ENCODE peak calls at places on chromosome 22, in four cellular contexts. L, G, K and D are unnamed samples.

GRCh38 chr22:26648011-26648497 is 9.3 kb upstream of the MIAT start:
- DNase-seq in L (peak), G (no peak), K (no peak), D (no peak)

GRCh38 chr22:48369789-48370507 is 1457.7 kb downstream of the BRD1 start:
- DNase-seq in L (peak), G (no peak), K (peak), D (no peak)

GRCh38 chr22:46846832-46847355 is 84.4 kb downstream of the TBC1D22A start:
- DNase-seq in G (no peak), K (no peak), L (no peak), D (no peak)

GRCh38 chr22:36116127-36116526 is 44.4 kb downstream of the APOL3 start:
- DNase-seq in G (no peak), K (no peak), L (no peak), D (no peak)

GRCh38 chr22:47022075-47022473 is 259.6 kb downstream of the TBC1D22A start:
- DNase-seq in K (peak), G (no peak), L (no peak), D (no peak)

GRCh38 chr22:39514373-39514973 is 5.9 kb upstream of the ATF4 start:
- DNase-seq in L (peak), K (no peak), G (no peak), D (no peak)

GRCh38 chr22:36659762-36660509 is 43.6 kb downstream of the CACNG2 start:
- DNase-seq in K (peak), L (no peak), G (peak), D (no peak)

GRCh38 chr22:19419086-19419463 is 12.5 kb downstream of the HIRA start:
- DNase-seq in K (no peak), L (no peak), G (peak), D (no peak)

GRCh38 chr22:39567135-39567946 is 3.2 kb upstream of the CACNA1I start:
- DNase-seq in L (no peak), G (no peak), K (no peak), D (no peak)

GRCh38 chr22:19039448-19039780 is 82.8 kb downstream of the DGCR2 start:
- DNase-seq in K (no peak), L (no peak), G (no peak), D (no peak)

GRCh38 chr22:30867746-30868662 is 100.6 kb downstream of the MORC2 start:
- DNase-seq in L (no peak), K (no peak), G (peak), D (no peak)

GRCh38 chr22:25057013-25057881 is 104.7 kb downstream of the KIAA1671 start:
- DNase-seq in G (peak), L (peak), K (peak), D (no peak)

GRCh38 chr22:44147821-44148574 is 32.7 kb upstream of the PARVG start:
- DNase-seq in K (no peak), L (peak), G (no peak), D (no peak)

GRCh38 chr22:28018461-28018927 is 99.4 kb upstream of the PITPNB start:
- DNase-seq in K (no peak), L (no peak), G (no peak), D (no peak)

GRCh38 chr22:19121631-19122142 is 525 bp downstream of the DGCR2 start:
- DNase-seq in K (no peak), G (peak), L (peak), D (no peak)

GRCh38 chr22:20569059-20570058 is 61.9 kb downstream of the MED15 start:
- DNase-seq in L (no peak), G (no peak), K (no peak), D (peak)

GRCh38 chr22:30336752-30337460 is 10.2 kb upstream of the TBC1D10A start:
- DNase-seq in L (no peak), K (no peak), G (no peak), D (no peak)

GRCh38 chr22:46571642-46572250 is 34.3 kb upstream of the CELSR1 start:
- DNase-seq in K (no peak), L (no peak), G (no peak), D (no peak)

GRCh38 chr22:49086181-49086580 is 741.5 kb downstream of the BRD1 start:
- DNase-seq in G (no peak), K (no peak), L (no peak), D (no peak)

GRCh38 chr22:20566420-20567260 is 59.2 kb downstream of the MED15 start:
- DNase-seq in K (no peak), G (no peak), L (no peak), D (no peak)

GRCh38 chr22:21876486-21877176 is 9.2 kb upstream of the MAPK1 start:
- DNase-seq in G (peak), K (no peak), L (no peak), D (no peak)

GRCh38 chr22:22124374-22124773 is 120.2 kb upstream of the VPREB1 start:
- DNase-seq in L (no peak), K (no peak), G (no peak), D (no peak)

GRCh38 chr22:46063861-46064235 is 86.5 kb upstream of the PPARA start:
- DNase-seq in G (no peak), L (peak), K (no peak), D (no peak)

GRCh38 chr22:40426671-40427070 is 56.3 kb downstream of the SGSM3 start:
- DNase-seq in G (no peak), L (no peak), K (no peak), D (no peak)

DNA sequence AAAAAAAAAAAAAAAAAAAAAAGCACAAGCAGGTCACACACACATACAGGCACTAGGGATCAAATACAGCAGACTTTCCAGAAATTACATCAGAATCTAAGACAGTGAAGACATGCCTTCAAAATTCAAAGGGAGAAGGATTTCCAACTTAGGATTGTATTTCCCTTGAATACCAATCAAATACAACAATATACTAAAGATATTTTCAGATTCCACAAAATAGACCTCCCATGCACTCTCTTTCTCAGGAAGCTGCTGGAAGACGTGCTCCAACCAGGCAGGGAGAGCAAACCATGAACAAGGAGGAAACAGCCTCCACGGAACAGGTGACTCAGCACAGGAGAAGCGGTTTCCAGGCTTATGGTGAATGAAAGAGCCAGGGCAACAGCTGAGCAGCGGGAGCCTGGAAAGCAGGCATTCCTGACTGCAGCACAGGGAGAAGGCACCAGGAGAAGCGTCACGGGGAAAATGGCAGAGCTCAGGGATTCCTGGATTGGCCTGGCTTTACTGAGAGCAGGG is 32.0 kb downstream of the TMEM184B start:
- DNase-seq in L (peak), G (peak), K (no peak), D (no peak)
- TF ChIP-seq CREM in L (no peak), G (no peak), K (no peak), D (no peak)

GRCh38 chr22:17598318-17598717 is 30.2 kb downstream of the ATP6V1E1 start:
- DNase-seq in L (no peak), K (no peak), G (no peak), D (no peak)
- TF ChIP-seq CREM in L (no peak), K (no peak), G (no peak), D (no peak)

GRCh38 chr22:23180893-23181762 is 819 bp downstream of the BCR start:
- DNase-seq in K (no peak), G (peak), L (no peak), D (no peak)

GRCh38 chr22:23179381-23180294 is 671 bp upstream of the BCR start:
- DNase-seq in L (no peak), G (no peak), K (no peak), D (no peak)

GRCh38 chr22:23181763-23182288 is 1.5 kb downstream of the BCR start:
- DNase-seq in G (no peak), K (no peak), L (no peak), D (no peak)

GRCh38 chr22:23178512-23179254 is 1.6 kb upstream of the BCR start:
- DNase-seq in G (peak), L (peak), K (no peak), D (no peak)

DNA sequence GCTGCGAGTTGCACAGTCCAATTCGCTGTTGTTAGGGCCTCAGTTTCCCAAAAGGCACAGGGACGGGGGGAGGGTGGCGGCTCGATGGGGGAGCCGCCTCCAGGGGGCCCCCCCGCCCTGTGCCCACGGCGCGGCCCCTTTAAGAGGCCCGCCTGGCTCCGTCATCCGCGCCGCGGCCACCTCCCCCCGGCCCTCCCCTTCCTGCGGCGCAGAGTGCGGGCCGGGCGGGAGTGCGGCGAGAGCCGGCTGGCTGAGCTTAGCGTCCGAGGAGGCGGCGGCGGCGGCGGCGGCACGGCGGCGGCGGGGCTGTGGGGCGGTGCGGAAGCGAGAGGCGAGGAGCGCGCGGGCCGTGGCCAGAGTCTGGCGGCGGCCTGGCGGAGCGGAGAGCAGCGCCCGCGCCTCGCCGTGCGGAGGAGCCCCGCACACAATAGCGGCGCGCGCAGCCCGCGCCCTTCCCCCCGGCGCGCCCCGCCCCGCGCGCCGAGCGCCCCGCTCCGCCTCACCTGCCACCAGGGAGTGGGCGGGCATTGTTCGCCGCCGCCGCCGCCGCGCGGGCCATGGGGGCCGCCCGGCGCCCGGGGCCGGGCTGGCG is at the start of gene BCR:
- DNase-seq in L (peak), K (no peak), G (peak), D (no peak)
- TF ChIP-seq CREM in L (no peak), K (no peak), G (no peak), D (no peak)

GRCh38 chr22:42379961-42380537 is 52.2 kb downstream of the NFAM1 start:
- DNase-seq in L (no peak), G (no peak), K (no peak), D (no peak)

GRCh38 chr22:42376721-42377177 is 55.5 kb downstream of the NFAM1 start:
- DNase-seq in K (no peak), L (peak), G (peak), D (no peak)

GRCh38 chr22:42381152-42381551 is 51.1 kb downstream of the NFAM1 start:
- DNase-seq in L (no peak), G (no peak), K (no peak), D (no peak)

GRCh38 chr22:42371112-42371900 is 60.9 kb downstream of the NFAM1 start:
- DNase-seq in G (no peak), L (no peak), K (no peak), D (no peak)

GRCh38 chr22:42375982-42376381 is 56.2 kb downstream of the NFAM1 start:
- DNase-seq in K (no peak), G (peak), L (no peak), D (no peak)
- TF ChIP-seq CREM in K (no peak), G (no peak), L (no peak), D (no peak)

GRCh38 chr22:29129644-29130201 is 56.9 kb downstream of the KREMEN1 start:
- DNase-seq in K (no peak), G (no peak), L (no peak), D (no peak)

GRCh38 chr22:29130490-29130889 is 57.7 kb downstream of the KREMEN1 start:
- DNase-seq in L (no peak), G (no peak), K (no peak), D (no peak)

GRCh38 chr22:29124777-29125506 is 52.1 kb downstream of the KREMEN1 start:
- DNase-seq in L (no peak), G (no peak), K (no peak), D (no peak)

GRCh38 chr22:29126670-29127069 is 53.8 kb downstream of the KREMEN1 start:
- DNase-seq in K (peak), G (no peak), L (no peak), D (no peak)

GRCh38 chr22:29128891-29129643 is 56.2 kb downstream of the KREMEN1 start:
- DNase-seq in L (no peak), G (no peak), K (no peak), D (no peak)
- TF ChIP-seq CREM in L (no peak), G (no peak), K (no peak), D (no peak)